ENCODE peak calls at places on chromosomes 11 and 22, in six cellular contexts. N is amniotic stem cell, G is fibroblast of lung, M is AG04450, Q is tibial artery, F is LoVo. Z is an unnamed sample.

GRCh38 chr11:1053121-1053901 is 16.8 kb upstream of the MUC6 start:
- DNase-seq in G (no peak), F (no peak), Q (peak; percentile 55), M (no peak), N (no peak), Z (no peak)

GRCh38 chr11:93633835-93634234 is 27.6 kb upstream of the CEP295 start:
- DNase-seq in G (no peak), N (no peak), M (no peak), Q (no peak), F (no peak), Z (no peak)

GRCh38 chr11:33723238-33723881 is 12.9 kb downstream of the CD59 start:
- DNase-seq in F (peak; percentile 20), N (no peak), M (peak; percentile 60), Q (no peak), G (peak; percentile 93), Z (peak; percentile 80)

GRCh38 chr22:41654322-41654721 is 33.2 kb downstream of the XRCC6 start:
- DNase-seq in M (no peak), N (no peak), F (no peak), G (no peak), Q (peak; percentile 1), Z (no peak)

GRCh38 chr11:20609727-20610707 is 10.6 kb downstream of the SLC6A5 start:
- DNase-seq in F (peak; percentile 61), N (peak; percentile 10), M (peak; percentile 13), G (peak; percentile 46), Q (no peak), Z (peak; percentile 49)

GRCh38 chr11:134643115-134643514 is 231.1 kb upstream of the B3GAT1 start:
- DNase-seq in G (no peak), M (no peak), Q (peak; percentile 42), F (no peak), N (no peak), Z (no peak)

GRCh38 chr11:119626197-119626909 is 102.6 kb downstream of the NECTIN1 start:
- DNase-seq in M (no peak), F (no peak), Q (no peak), G (no peak), N (no peak), Z (no peak)

GRCh38 chr22:18994780-18995711 is 59.0 kb upstream of the PRODH start:
- DNase-seq in N (no peak), G (no peak), Q (no peak), F (peak; percentile 26), M (no peak), Z (no peak)

GRCh38 chr11:69916806-69917387 is 97.7 kb upstream of the FGF3 start:
- DNase-seq in G (no peak), M (no peak), N (no peak), Q (peak; percentile 27), F (no peak), Z (no peak)

GRCh38 chr11:108914211-108914610 is 249.3 kb downstream of the DDX10 start:
- DNase-seq in Q (no peak), G (no peak), N (no peak), F (no peak), M (no peak), Z (no peak)

GRCh38 chr11:121328213-121328966 is 35.8 kb downstream of the SC5D start:
- DNase-seq in G (no peak), M (no peak), F (no peak), N (no peak), Q (no peak), Z (no peak)

GRCh38 chr11:36034572-36035331 is 90.9 kb downstream of the LDLRAD3 start:
- DNase-seq in G (peak; percentile 81), M (peak; percentile 70), N (peak; percentile 59), F (peak; percentile 62), Q (no peak), Z (peak; percentile 61)

GRCh38 chr11:122737951-122738693 is 82.6 kb downstream of the UBASH3B start:
- DNase-seq in M (no peak), N (no peak), F (no peak), Q (no peak), G (peak; percentile 37), Z (no peak)

Z was measured in kidney epithelial cell.